ENCODE peak calls at places on chromosomes 12 and 14, in eight cellular contexts. C, B, J, T, V, U, L and K are unnamed samples.
A peak's percentile ranks its signal among the peaks of the same experiment; 100 is the strongest.

GRCh38 chr14:87073880-87074570 is 919.0 kb downstream of the GALC start:
- ATAC-seq in J (no peak), T (no peak), U (no peak), V (no peak), B (no peak), C (no peak), L (no peak), K (no peak)

GRCh38 chr12:16573652-16574077 is 32.3 kb downstream of the LMO3 start:
- ATAC-seq in V (no peak), C (peak; percentile 96), L (no peak), B (no peak), T (peak; percentile 92), J (peak; percentile 94), U (no peak), K (no peak)

GRCh38 chr14:65258391-65258790 is 154.1 kb upstream of the FUT8 start:
- ATAC-seq in U (no peak), C (no peak), J (no peak), T (peak; percentile 19), B (no peak), V (no peak), L (no peak), K (peak; percentile 18)

GRCh38 chr12:41476499-41476898 is 288.4 kb downstream of the PDZRN4 start:
- ATAC-seq in L (no peak), V (no peak), T (no peak), U (no peak), J (no peak), B (no peak), C (no peak), K (no peak)

GRCh38 chr12:29665107-29665506 is 118.6 kb downstream of the TMTC1 start:
- ATAC-seq in L (no peak), U (no peak), V (no peak), T (no peak), J (no peak), B (no peak), C (no peak), K (no peak)

GRCh38 chr14:104725772-104726548 is 1.9 kb downstream of the ADSS1 start:
- ATAC-seq in B (no peak), J (no peak), U (no peak), V (no peak), T (no peak), L (no peak), C (no peak), K (no peak)

GRCh38 chr12:51482808-51483532 is 58.3 kb downstream of the SLC4A8 start:
- ATAC-seq in C (no peak), J (no peak), B (peak; percentile 66), L (peak; percentile 80), U (peak; percentile 65), T (no peak), V (peak; percentile 70), K (peak; percentile 84)

GRCh38 chr12:113222730-113223531 is 1.7 kb downstream of the TPCN1 start:
- ATAC-seq in C (peak; percentile 1), U (no peak), L (no peak), T (peak; percentile 22), J (peak; percentile 13), B (no peak), V (no peak), K (no peak)

GRCh38 chr12:96164951-96165858 is 29.0 kb upstream of the ELK3 start:
- ATAC-seq in U (no peak), C (peak; percentile 73), L (no peak), B (no peak), T (peak; percentile 37), V (no peak), J (peak; percentile 50), K (no peak)

GRCh38 chr12:45509187-45509586 is 220.3 kb upstream of the ARID2 start:
- ATAC-seq in T (peak; percentile 54), J (no peak), V (peak; percentile 97), C (no peak), L (no peak), U (no peak), B (no peak), K (no peak)

GRCh38 chr14:42299692-42300091 is 693.0 kb downstream of the LRFN5 start:
- ATAC-seq in C (no peak), U (no peak), T (no peak), L (no peak), V (no peak), J (no peak), B (no peak), K (no peak)

GRCh38 chr12:127809236-127809635 is 457.7 kb upstream of the TMEM132C start:
- ATAC-seq in V (no peak), B (no peak), U (no peak), C (peak; percentile 61), J (peak; percentile 87), L (no peak), T (peak; percentile 80), K (no peak)

GRCh38 chr12:119627019-119627643 is 33.6 kb downstream of the TMEM233 start:
- ATAC-seq in T (no peak), V (no peak), L (no peak), U (no peak), B (no peak), C (no peak), J (no peak), K (no peak)

GRCh38 chr14:96493178-96493577 is 9.0 kb upstream of the PAPOLA start:
- ATAC-seq in J (no peak), C (no peak), L (no peak), T (no peak), B (no peak), V (no peak), U (no peak), K (no peak)

GRCh38 chr12:121568971-121569808 is 11.6 kb downstream of the KDM2B start:
- ATAC-seq in T (peak; percentile 87), L (no peak), B (peak; percentile 52), V (peak; percentile 36), J (peak; percentile 84), C (peak; percentile 96), U (no peak), K (peak; percentile 11)

GRCh38 chr14:103099081-103099732 is 4.7 kb downstream of the EXOC3L4 start:
- ATAC-seq in L (no peak), J (no peak), B (no peak), C (no peak), T (no peak), V (no peak), U (no peak), K (no peak)

GRCh38 chr12:67508830-67509229 is 139.7 kb upstream of the DYRK2 start:
- ATAC-seq in J (no peak), V (no peak), B (no peak), C (no peak), L (no peak), T (no peak), U (no peak), K (no peak)

GRCh38 chr12:67925551-67925950 is 63.7 kb upstream of the IFNG-AS1 start:
- ATAC-seq in J (no peak), T (no peak), V (no peak), U (no peak), C (no peak), L (no peak), B (no peak), K (no peak)

GRCh38 chr14:60561845-60562746 is 53.1 kb downstream of the SIX6 start:
- ATAC-seq in U (no peak), J (peak; percentile 76), C (peak; percentile 83), T (peak; percentile 92), L (peak; percentile 49), B (no peak), V (peak; percentile 32), K (no peak)

GRCh38 chr12:13442457-13442856 is 245.9 kb downstream of the EMP1 start:
- ATAC-seq in L (no peak), J (no peak), C (peak; percentile 85), U (no peak), V (no peak), B (no peak), T (no peak), K (no peak)

GRCh38 chr14:68957688-68958248 is 21.3 kb downstream of the ACTN1 start:
- ATAC-seq in U (no peak), C (no peak), V (no peak), J (no peak), L (no peak), B (no peak), T (peak; percentile 3), K (no peak)

GRCh38 chr12:92085040-92085439 is 60.6 kb downstream of the BTG1 start:
- ATAC-seq in C (no peak), U (no peak), V (peak; percentile 47), L (peak; percentile 83), T (no peak), J (no peak), B (peak; percentile 22), K (peak; percentile 51)

GRCh38 chr14:34496007-34496678 is 34.1 kb upstream of the SPTSSA start:
- ATAC-seq in L (no peak), V (no peak), U (no peak), B (no peak), C (peak; percentile 76), T (no peak), J (no peak), K (no peak)

GRCh38 chr12:53102883-53103807 is at the start of gene SOAT2:
- ATAC-seq in T (no peak), U (peak; percentile 83), V (peak; percentile 88), B (peak; percentile 76), C (no peak), J (no peak), L (peak; percentile 80), K (peak; percentile 70)

GRCh38 chr14:46490150-46490769 is 161.3 kb downstream of the RPL10L start:
- ATAC-seq in U (no peak), V (no peak), T (peak; percentile 83), J (peak; percentile 80), C (no peak), L (no peak), B (no peak), K (no peak)